ENCODE peak calls at places on chromosomes 3 and 15, in nine cellular contexts. G is IMR-90, L is neuronal stem cell, S is neural progenitor cell, A is Karpas-422, D is fibroblast of lung, N is GM23338, C is osteoblast, X is GM23248. Y is an unnamed sample.

GRCh38 chr15:101122266-101122665 is 129.6 kb downstream of the CHSY1 start:
- DNase-seq in G (no peak), L (no peak), S (no peak), A (no peak), D (no peak), N (no peak), C (peak; percentile 3), X (no peak), Y (no peak)

GRCh38 chr3:119778811-119779210 is 3.1 kb upstream of the NR1I2 start:
- DNase-seq in G (no peak), L (no peak), S (no peak), A (no peak), D (no peak), N (no peak), C (no peak), X (no peak), Y (no peak)

GRCh38 chr3:126155280-126155640 is 25.1 kb downstream of the ALDH1L1 start:
- DNase-seq in G (no peak), L (no peak), S (no peak), A (no peak), D (no peak), N (no peak), C (no peak), X (no peak), Y (no peak)

GRCh38 chr3:89876116-89876515 is 768.7 kb downstream of the EPHA3 start:
- DNase-seq in G (no peak), L (no peak), S (no peak), A (no peak), D (no peak), N (no peak), C (no peak), X (no peak), Y (no peak)

GRCh38 chr3:29447946-29448632 is 167.2 kb downstream of the RBMS3 start:
- DNase-seq in G (no peak), L (no peak), S (peak; percentile 28), A (no peak), D (no peak), N (no peak), C (no peak), X (no peak), Y (no peak)

GRCh38 chr15:58241872-58242271 is 103.7 kb downstream of the AQP9 start:
- DNase-seq in G (no peak), L (no peak), S (no peak), A (no peak), D (no peak), N (no peak), C (no peak), X (no peak), Y (no peak)

GRCh38 chr3:45041666-45042065 is 15.6 kb downstream of the CLEC3B start:
- DNase-seq in G (no peak), L (no peak), S (no peak), A (no peak), D (no peak), N (no peak), C (no peak), X (no peak), Y (peak; percentile 60)

GRCh38 chr3:140546649-140547048 is 131.2 kb upstream of the TRIM42 start:
- DNase-seq in G (no peak), L (no peak), S (no peak), A (no peak), D (no peak), N (peak; percentile 5), C (no peak), X (no peak), Y (no peak)

GRCh38 chr3:33035596-33035995 is 61.4 kb downstream of the GLB1 start:
- DNase-seq in G (peak; percentile 70), L (no peak), S (no peak), A (no peak), D (peak; percentile 58), N (no peak), C (no peak), X (peak; percentile 57), Y (no peak)

GRCh38 chr3:188241072-188241471 is 87.1 kb downstream of the LPP start:
- DNase-seq in G (peak; percentile 67), L (no peak), S (no peak), A (peak; percentile 85), D (peak; percentile 67), N (no peak), C (peak; percentile 42), X (no peak), Y (no peak)

GRCh38 chr15:89492111-89492641 is 4.2 kb downstream of the RHCG start:
- DNase-seq in G (no peak), L (no peak), S (peak; percentile 73), A (peak; percentile 52), D (no peak), N (peak; percentile 83), C (no peak), X (peak; percentile 16), Y (no peak)

GRCh38 chr3:153050978-153051377 is 111.0 kb upstream of the RAP2B start:
- DNase-seq in G (no peak), L (no peak), S (no peak), A (no peak), D (no peak), N (no peak), C (no peak), X (no peak), Y (no peak)

GRCh38 chr15:63188937-63189871 is at the start of gene RAB8B:
- DNase-seq in G (peak; percentile 94), L (peak; percentile 98), S (peak; percentile 100), A (peak; percentile 98), D (peak; percentile 97), N (peak; percentile 99), C (peak; percentile 97), X (peak; percentile 99), Y (peak; percentile 67)

DNA sequence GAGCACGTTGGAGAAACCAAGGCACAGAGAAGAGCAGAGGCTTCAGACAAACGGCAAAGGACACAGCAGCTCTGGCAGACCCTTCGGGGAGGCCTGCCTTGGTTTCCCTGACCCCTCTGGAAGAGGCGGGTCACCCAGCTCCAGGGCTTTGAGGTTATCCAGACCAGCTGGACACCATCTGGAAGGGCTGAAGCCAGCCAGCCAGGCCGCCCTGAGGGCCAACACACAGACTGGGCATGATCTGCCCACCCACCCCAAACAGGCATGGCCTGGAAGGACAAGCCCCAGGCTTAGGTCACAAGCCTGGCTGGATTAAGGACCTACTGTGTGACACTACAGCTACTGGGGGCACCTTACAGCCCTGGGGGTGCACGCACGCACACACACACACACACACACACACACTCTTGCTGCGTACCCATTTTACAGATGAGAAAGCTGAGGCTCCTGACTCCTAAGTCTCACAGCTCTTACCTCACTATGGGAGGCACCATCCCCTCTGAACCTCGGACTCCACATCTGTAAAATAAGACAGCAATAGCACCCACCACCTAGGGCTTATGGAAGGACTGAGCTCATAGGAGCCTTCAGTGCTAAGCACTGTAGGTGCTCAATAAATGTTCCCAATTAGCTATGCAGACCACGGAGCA is 10.8 kb downstream of the PLXND1 start:
- DNase-seq in G (no peak), L (no peak), S (no peak), A (no peak), D (no peak), N (no peak), C (no peak), X (no peak), Y (no peak)
- H2AFZ ChIP-seq in G (peak overlapping the region; percentile 82), L (peak overlapping the region; percentile 88), S (no peak overlapping the region), A (no peak overlapping the region), D (no peak overlapping the region), N (no peak overlapping the region), C (peak overlapping the region; percentile 25), X (peak overlapping the region; percentile 37), Y (no peak overlapping the region)

DNA sequence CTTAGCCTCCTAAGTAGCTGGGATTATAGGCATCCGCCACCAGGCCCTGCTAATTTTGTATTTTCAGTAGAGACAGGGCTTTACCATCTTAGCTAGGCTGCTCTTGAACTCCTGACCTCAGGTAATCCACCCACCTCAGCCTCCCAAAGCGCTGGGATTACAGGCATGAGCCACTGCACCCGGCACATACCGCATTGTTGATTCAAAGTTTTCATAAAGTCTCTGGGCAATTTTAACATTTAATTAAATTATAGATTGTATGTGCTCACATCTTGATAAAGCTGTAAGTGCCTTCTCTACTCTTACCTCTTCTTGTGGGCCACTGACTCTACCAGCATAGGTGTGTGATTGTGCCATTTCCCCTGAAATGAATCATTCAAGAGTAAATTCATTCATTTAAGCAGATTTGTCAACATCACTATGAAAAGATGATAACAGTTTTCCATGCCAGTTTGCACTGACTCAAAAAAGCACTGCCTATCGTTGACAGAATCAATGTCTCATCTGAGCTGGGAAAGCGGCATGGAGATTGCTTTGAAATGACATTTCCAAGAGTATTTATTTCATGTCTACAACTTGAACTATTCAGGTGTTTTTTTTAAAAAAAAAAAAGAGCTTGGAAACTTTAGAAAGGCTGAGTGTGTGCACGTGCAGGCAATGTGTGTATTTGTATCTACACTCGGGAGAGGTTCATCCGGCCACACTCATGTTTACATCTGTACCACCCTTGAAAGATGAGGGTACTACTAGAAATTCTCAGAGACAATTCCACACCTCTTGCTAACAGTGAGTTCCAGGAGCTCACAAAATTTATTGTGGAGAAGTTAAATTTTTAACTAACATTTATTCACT is 3.4 kb downstream of the BCL2A1 start:
- DNase-seq in G (no peak), L (no peak), S (no peak), A (no peak), D (no peak), N (no peak), C (no peak), X (no peak), Y (no peak)
- H2AFZ ChIP-seq in G (no peak overlapping the region), L (no peak overlapping the region), S (peak overlapping the region; percentile 13), A (no peak overlapping the region), D (no peak overlapping the region), N (peak overlapping the region; percentile 63), C (no peak overlapping the region), X (peak overlapping the region; percentile 37), Y (no peak overlapping the region)

GRCh38 chr15:78210349-78210717 is 24.0 kb downstream of the ACSBG1 start:
- DNase-seq in G (no peak), L (no peak), S (no peak), A (no peak), D (no peak), N (no peak), C (no peak), X (no peak), Y (no peak)
- H2AFZ ChIP-seq in G (no peak overlapping the region), L (no peak overlapping the region), S (no peak overlapping the region), A (no peak overlapping the region), D (no peak overlapping the region), N (no peak overlapping the region), C (no peak overlapping the region), X (no peak overlapping the region), Y (peak overlapping the region; percentile 33)

GRCh38 chr3:171873561-171873960 is 30.4 kb downstream of the TMEM212 start:
- DNase-seq in G (peak; percentile 70), L (no peak), S (no peak), A (no peak), D (peak; percentile 22), N (no peak), C (no peak), X (peak; percentile 78), Y (no peak)

GRCh38 chr3:171874251-171874679 is 31.1 kb downstream of the TMEM212 start:
- DNase-seq in G (peak; percentile 99), L (no peak), S (no peak), A (no peak), D (peak; percentile 97), N (peak; percentile 47), C (peak; percentile 84), X (peak; percentile 91), Y (no peak)

GRCh38 chr3:171874879-171875278 is 31.7 kb downstream of the TMEM212 start:
- DNase-seq in G (no peak), L (no peak), S (no peak), A (no peak), D (peak; percentile 38), N (no peak), C (no peak), X (peak; percentile 39), Y (no peak)

GRCh38 chr3:171876651-171877272 is 33.6 kb downstream of the TMEM212 start:
- DNase-seq in G (peak; percentile 94), L (no peak), S (no peak), A (no peak), D (peak; percentile 95), N (no peak), C (peak; percentile 43), X (peak; percentile 92), Y (no peak)

GRCh38 chr3:171875923-171876412 is 32.8 kb downstream of the TMEM212 start:
- DNase-seq in G (peak; percentile 19), L (no peak), S (no peak), A (no peak), D (no peak), N (no peak), C (peak; percentile 55), X (peak; percentile 50), Y (no peak)
- H2AFZ ChIP-seq in G (peak overlapping the region; percentile 23), L (no peak overlapping the region), S (peak overlapping the region; percentile 16), A (no peak overlapping the region), D (no peak overlapping the region), N (no peak overlapping the region), C (no peak overlapping the region), X (no peak overlapping the region), Y (no peak overlapping the region)

Y was measured in GM12878.